ENCODE peak calls at places on chromosomes 4 and X, in ten cellular contexts. One of them, this sample, is unnamed.

GRCh38 chr4:77073106-77073858 is 2.5 kb downstream of the CCNI start:
- DNase-seq in ovary: no peak
- DNase-seq in kidney epithelial cell: no peak
- DNase-seq in astrocyte of the spinal cord: peak
- DNase-seq in kidney: no peak
- DNase-seq in BJ: no peak
- DNase-seq in glutamatergic neuron: no peak
- DNase-seq in CD4-positive, alpha-beta T cell: no peak
- DNase-seq in DND-41: no peak
- DNase-seq in mesothelial cell of epicardium: no peak
- DNase-seq in this sample: no peak

GRCh38 chr4:148060264-148061138 is 328.6 kb downstream of the ARHGAP10 start:
- DNase-seq in kidney: no peak
- DNase-seq in CD4-positive, alpha-beta T cell: no peak
- DNase-seq in DND-41: no peak
- DNase-seq in BJ: no peak
- DNase-seq in ovary: no peak
- DNase-seq in kidney epithelial cell: no peak
- DNase-seq in astrocyte of the spinal cord: no peak
- DNase-seq in glutamatergic neuron: no peak
- DNase-seq in mesothelial cell of epicardium: no peak
- DNase-seq in this sample: no peak

GRCh38 chrX:40320819-40321218 is 223.1 kb upstream of the BCOR start:
- DNase-seq in ovary: no peak
- DNase-seq in glutamatergic neuron: no peak
- DNase-seq in DND-41: no peak
- DNase-seq in kidney epithelial cell: no peak
- DNase-seq in BJ: no peak
- DNase-seq in mesothelial cell of epicardium: no peak
- DNase-seq in astrocyte of the spinal cord: no peak
- DNase-seq in CD4-positive, alpha-beta T cell: no peak
- DNase-seq in kidney: no peak
- DNase-seq in this sample: no peak

GRCh38 chrX:104172788-104173187 is 6.5 kb downstream of the FAM199X start:
- DNase-seq in mesothelial cell of epicardium: no peak
- DNase-seq in BJ: no peak
- DNase-seq in CD4-positive, alpha-beta T cell: no peak
- DNase-seq in kidney epithelial cell: no peak
- DNase-seq in astrocyte of the spinal cord: no peak
- DNase-seq in ovary: no peak
- DNase-seq in kidney: no peak
- DNase-seq in glutamatergic neuron: no peak
- DNase-seq in DND-41: no peak
- DNase-seq in this sample: no peak

GRCh38 chr4:119025440-119025839 is 110.2 kb upstream of the MYOZ2 start:
- DNase-seq in kidney epithelial cell: peak
- DNase-seq in mesothelial cell of epicardium: no peak
- DNase-seq in ovary: peak
- DNase-seq in kidney: no peak
- DNase-seq in astrocyte of the spinal cord: peak
- DNase-seq in glutamatergic neuron: no peak
- DNase-seq in BJ: no peak
- DNase-seq in CD4-positive, alpha-beta T cell: no peak
- DNase-seq in DND-41: no peak
- DNase-seq in this sample: no peak

GRCh38 chrX:101460669-101461068 is 24.6 kb upstream of the ARMCX4 start:
- DNase-seq in mesothelial cell of epicardium: no peak
- DNase-seq in DND-41: no peak
- DNase-seq in astrocyte of the spinal cord: no peak
- DNase-seq in BJ: no peak
- DNase-seq in ovary: no peak
- DNase-seq in CD4-positive, alpha-beta T cell: no peak
- DNase-seq in kidney epithelial cell: no peak
- DNase-seq in glutamatergic neuron: no peak
- DNase-seq in kidney: no peak
- DNase-seq in this sample: no peak

GRCh38 chrX:41084044-41084359 is 1.2 kb upstream of the USP9X start:
- DNase-seq in mesothelial cell of epicardium: no peak
- DNase-seq in DND-41: no peak
- DNase-seq in kidney: no peak
- DNase-seq in CD4-positive, alpha-beta T cell: no peak
- DNase-seq in ovary: no peak
- DNase-seq in astrocyte of the spinal cord: no peak
- DNase-seq in kidney epithelial cell: no peak
- DNase-seq in glutamatergic neuron: no peak
- DNase-seq in BJ: no peak
- DNase-seq in this sample: no peak

GRCh38 chrX:23317799-23318724 is 16.6 kb upstream of the PTCHD1 start:
- DNase-seq in mesothelial cell of epicardium: peak
- DNase-seq in CD4-positive, alpha-beta T cell: peak
- DNase-seq in kidney: no peak
- DNase-seq in ovary: no peak
- DNase-seq in glutamatergic neuron: peak
- DNase-seq in astrocyte of the spinal cord: no peak
- DNase-seq in BJ: no peak
- DNase-seq in DND-41: peak
- DNase-seq in kidney epithelial cell: no peak
- DNase-seq in this sample: no peak

GRCh38 chr4:6452897-6453687 is 19.3 kb downstream of the PPP2R2C start:
- DNase-seq in glutamatergic neuron: no peak
- DNase-seq in ovary: no peak
- DNase-seq in kidney: no peak
- DNase-seq in mesothelial cell of epicardium: no peak
- DNase-seq in kidney epithelial cell: no peak
- DNase-seq in BJ: no peak
- DNase-seq in CD4-positive, alpha-beta T cell: no peak
- DNase-seq in astrocyte of the spinal cord: no peak
- DNase-seq in DND-41: no peak
- DNase-seq in this sample: no peak

GRCh38 chr4:180652533-180652932 is 1590.7 kb upstream of the TENM3 start:
- DNase-seq in CD4-positive, alpha-beta T cell: no peak
- DNase-seq in astrocyte of the spinal cord: no peak
- DNase-seq in ovary: no peak
- DNase-seq in kidney epithelial cell: no peak
- DNase-seq in glutamatergic neuron: no peak
- DNase-seq in BJ: no peak
- DNase-seq in mesothelial cell of epicardium: no peak
- DNase-seq in DND-41: no peak
- DNase-seq in kidney: no peak
- DNase-seq in this sample: no peak

GRCh38 chr4:180655886-180656285 is 1587.3 kb upstream of the TENM3 start:
- DNase-seq in BJ: no peak
- DNase-seq in DND-41: no peak
- DNase-seq in kidney epithelial cell: no peak
- DNase-seq in glutamatergic neuron: no peak
- DNase-seq in mesothelial cell of epicardium: no peak
- DNase-seq in kidney: no peak
- DNase-seq in CD4-positive, alpha-beta T cell: no peak
- DNase-seq in astrocyte of the spinal cord: no peak
- DNase-seq in ovary: no peak
- DNase-seq in this sample: no peak

DNA sequence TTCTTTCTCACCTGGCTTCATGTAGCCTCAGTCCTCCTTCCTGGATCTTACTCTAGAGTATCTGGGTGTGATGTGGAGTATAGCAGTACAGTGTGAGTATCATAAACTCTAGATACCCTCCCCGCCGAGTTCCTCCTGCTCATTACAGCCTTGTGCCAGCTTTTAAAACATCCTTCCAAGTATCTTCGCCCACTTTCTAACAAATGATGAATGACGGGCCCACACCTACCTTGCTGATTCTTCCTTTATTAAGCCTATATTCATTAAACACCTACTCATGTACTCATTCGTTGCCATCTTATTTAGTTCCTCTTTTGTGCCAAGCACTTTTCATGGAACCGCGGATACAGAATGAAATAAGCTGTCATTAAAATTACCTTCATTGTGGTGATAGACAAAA is 1585.3 kb upstream of the TENM3 start:
- DNase-seq in astrocyte of the spinal cord: no peak
- DNase-seq in DND-41: no peak
- DNase-seq in BJ: no peak
- DNase-seq in CD4-positive, alpha-beta T cell: no peak
- DNase-seq in mesothelial cell of epicardium: no peak
- DNase-seq in kidney epithelial cell: no peak
- DNase-seq in kidney: no peak
- DNase-seq in ovary: no peak
- DNase-seq in glutamatergic neuron: no peak
- DNase-seq in this sample: no peak
- TF ChIP-seq CTCF in astrocyte of the spinal cord: no peak
- TF ChIP-seq CTCF in DND-41: no peak
- TF ChIP-seq CTCF in BJ: no peak
- TF ChIP-seq CTCF in CD4-positive, alpha-beta T cell: no peak
- TF ChIP-seq CTCF in mesothelial cell of epicardium: no peak
- TF ChIP-seq CTCF in kidney epithelial cell: no peak
- TF ChIP-seq CTCF in kidney: no peak
- TF ChIP-seq CTCF in ovary: no peak
- TF ChIP-seq CTCF in glutamatergic neuron: no peak
- TF ChIP-seq CTCF in this sample: no peak

DNA sequence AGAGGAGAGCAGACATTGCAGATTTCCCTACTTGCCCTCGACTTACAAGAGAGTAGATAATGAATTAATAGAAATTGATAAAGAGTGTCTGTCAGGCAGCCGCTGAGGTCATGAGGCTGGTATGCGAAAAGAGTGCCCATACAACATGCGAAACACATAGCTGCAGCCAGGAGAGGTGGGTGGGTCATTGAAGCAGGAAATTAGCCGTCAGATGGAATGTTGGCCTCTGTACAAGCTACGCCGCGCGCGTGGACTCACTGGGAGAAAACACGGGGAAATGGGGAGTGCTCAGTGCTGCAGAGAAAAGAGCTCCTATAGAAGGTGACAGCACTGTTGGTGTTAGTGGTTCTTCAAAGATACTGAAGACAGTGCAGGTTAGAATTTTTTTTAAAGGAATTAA is 125.1 kb downstream of the RAPGEF2 start:
- DNase-seq in ovary: peak
- DNase-seq in kidney: peak
- DNase-seq in mesothelial cell of epicardium: peak
- DNase-seq in kidney epithelial cell: peak
- DNase-seq in glutamatergic neuron: no peak
- DNase-seq in DND-41: no peak
- DNase-seq in CD4-positive, alpha-beta T cell: no peak
- DNase-seq in astrocyte of the spinal cord: peak
- DNase-seq in BJ: peak
- DNase-seq in this sample: peak
- TF ChIP-seq CTCF in ovary: no peak
- TF ChIP-seq CTCF in kidney: no peak
- TF ChIP-seq CTCF in mesothelial cell of epicardium: no peak
- TF ChIP-seq CTCF in kidney epithelial cell: no peak
- TF ChIP-seq CTCF in glutamatergic neuron: no peak
- TF ChIP-seq CTCF in DND-41: no peak
- TF ChIP-seq CTCF in CD4-positive, alpha-beta T cell: no peak
- TF ChIP-seq CTCF in astrocyte of the spinal cord: no peak
- TF ChIP-seq CTCF in BJ: peak
- TF ChIP-seq CTCF in this sample: no peak

GRCh38 chr4:3323071-3323481 is 30.3 kb downstream of the RGS12 start:
- DNase-seq in astrocyte of the spinal cord: no peak
- DNase-seq in ovary: no peak
- DNase-seq in CD4-positive, alpha-beta T cell: no peak
- DNase-seq in glutamatergic neuron: no peak
- DNase-seq in DND-41: no peak
- DNase-seq in mesothelial cell of epicardium: peak
- DNase-seq in BJ: no peak
- DNase-seq in kidney: peak
- DNase-seq in kidney epithelial cell: no peak
- DNase-seq in this sample: no peak

GRCh38 chr4:3320361-3321023 is 27.7 kb downstream of the RGS12 start:
- DNase-seq in kidney epithelial cell: no peak
- DNase-seq in astrocyte of the spinal cord: no peak
- DNase-seq in glutamatergic neuron: no peak
- DNase-seq in CD4-positive, alpha-beta T cell: no peak
- DNase-seq in ovary: no peak
- DNase-seq in kidney: peak
- DNase-seq in mesothelial cell of epicardium: peak
- DNase-seq in DND-41: no peak
- DNase-seq in BJ: no peak
- DNase-seq in this sample: no peak

GRCh38 chr4:3322059-3322550 is 29.3 kb downstream of the RGS12 start:
- DNase-seq in mesothelial cell of epicardium: peak
- DNase-seq in BJ: no peak
- DNase-seq in ovary: no peak
- DNase-seq in astrocyte of the spinal cord: peak
- DNase-seq in DND-41: no peak
- DNase-seq in CD4-positive, alpha-beta T cell: no peak
- DNase-seq in kidney: peak
- DNase-seq in kidney epithelial cell: no peak
- DNase-seq in glutamatergic neuron: no peak
- DNase-seq in this sample: no peak

GRCh38 chr4:3321295-3321889 is 28.6 kb downstream of the RGS12 start:
- DNase-seq in BJ: no peak
- DNase-seq in kidney epithelial cell: no peak
- DNase-seq in ovary: peak
- DNase-seq in glutamatergic neuron: no peak
- DNase-seq in kidney: peak
- DNase-seq in mesothelial cell of epicardium: peak
- DNase-seq in DND-41: no peak
- DNase-seq in CD4-positive, alpha-beta T cell: no peak
- DNase-seq in astrocyte of the spinal cord: no peak
- DNase-seq in this sample: no peak

DNA sequence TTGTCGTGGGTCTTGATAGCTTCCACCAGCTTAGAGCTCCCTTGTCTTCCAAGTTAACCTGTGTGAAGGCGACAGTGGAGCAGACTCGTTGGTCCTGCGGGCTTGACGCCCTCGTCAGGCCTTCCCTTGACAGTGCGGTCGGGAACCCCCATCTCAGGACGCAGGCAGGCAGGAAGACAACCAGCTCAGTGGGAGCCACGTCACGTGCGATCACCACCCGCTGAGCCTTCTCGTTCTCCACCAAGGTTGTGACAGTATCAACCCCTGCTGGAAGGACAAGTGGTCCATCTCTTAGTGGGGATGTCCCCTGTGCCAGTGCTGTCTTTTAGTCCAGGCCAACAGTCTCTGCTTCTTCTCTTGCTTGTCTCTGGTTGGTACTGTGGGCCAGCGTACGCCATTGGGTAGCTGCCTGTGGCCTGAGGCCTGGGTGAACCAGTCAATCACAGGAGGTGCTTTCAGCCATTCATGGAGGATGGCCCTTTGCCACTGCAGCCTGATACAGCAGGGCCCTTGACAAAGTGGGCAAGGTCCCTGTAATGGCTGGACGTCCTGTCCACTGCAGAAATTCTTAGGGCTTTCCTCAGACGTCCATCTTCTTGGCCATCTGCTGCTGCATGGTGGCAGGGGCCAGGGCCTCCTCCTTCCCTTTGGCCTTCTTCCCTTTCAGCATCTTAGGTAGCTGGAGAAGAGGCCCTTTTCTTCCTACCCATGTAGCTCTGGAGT is 31.4 kb downstream of the RGS12 start:
- DNase-seq in DND-41: no peak
- DNase-seq in mesothelial cell of epicardium: peak
- DNase-seq in astrocyte of the spinal cord: no peak
- DNase-seq in CD4-positive, alpha-beta T cell: no peak
- DNase-seq in glutamatergic neuron: no peak
- DNase-seq in ovary: no peak
- DNase-seq in kidney: peak
- DNase-seq in BJ: no peak
- DNase-seq in kidney epithelial cell: no peak
- DNase-seq in this sample: no peak
- TF ChIP-seq CTCF in DND-41: no peak
- TF ChIP-seq CTCF in mesothelial cell of epicardium: no peak
- TF ChIP-seq CTCF in astrocyte of the spinal cord: no peak
- TF ChIP-seq CTCF in CD4-positive, alpha-beta T cell: no peak
- TF ChIP-seq CTCF in glutamatergic neuron: no peak
- TF ChIP-seq CTCF in ovary: no peak
- TF ChIP-seq CTCF in kidney: no peak
- TF ChIP-seq CTCF in BJ: no peak
- TF ChIP-seq CTCF in kidney epithelial cell: no peak
- TF ChIP-seq CTCF in this sample: no peak

GRCh38 chrX:13396887-13397286 is 77.0 kb upstream of the ATXN3L start:
- DNase-seq in astrocyte of the spinal cord: peak
- DNase-seq in kidney: no peak
- DNase-seq in kidney epithelial cell: no peak
- DNase-seq in mesothelial cell of epicardium: no peak
- DNase-seq in CD4-positive, alpha-beta T cell: no peak
- DNase-seq in BJ: no peak
- DNase-seq in ovary: no peak
- DNase-seq in glutamatergic neuron: no peak
- DNase-seq in DND-41: no peak
- DNase-seq in this sample: no peak
- TF ChIP-seq CTCF in astrocyte of the spinal cord: no peak
- TF ChIP-seq CTCF in kidney: no peak
- TF ChIP-seq CTCF in kidney epithelial cell: no peak
- TF ChIP-seq CTCF in mesothelial cell of epicardium: no peak
- TF ChIP-seq CTCF in CD4-positive, alpha-beta T cell: no peak
- TF ChIP-seq CTCF in BJ: no peak
- TF ChIP-seq CTCF in ovary: no peak
- TF ChIP-seq CTCF in glutamatergic neuron: no peak
- TF ChIP-seq CTCF in DND-41: no peak
- TF ChIP-seq CTCF in this sample: no peak